ENCODE peak calls at places on chromosomes 16 and 17, in four cellular contexts. One of them, this sample, is unnamed. For H3K9me3, the result is how much of the 10 kb centered on the place peaks cover.

GRCh38 chr16:51388516-51388951 is 237.5 kb upstream of the SALL1 start:
- DNase-seq in CD8-positive, alpha-beta T cell: no peak
- DNase-seq in mammary epithelial cell: no peak
- DNase-seq in neuronal stem cell: no peak
- DNase-seq in this sample: no peak

GRCh38 chr16:30139895-30140481 is 17.0 kb upstream of the MAPK3 start:
- DNase-seq in mammary epithelial cell: no peak
- DNase-seq in CD8-positive, alpha-beta T cell: no peak
- DNase-seq in neuronal stem cell: no peak
- DNase-seq in this sample: no peak

GRCh38 chr17:34711646-34712045 is 132.3 kb downstream of the TMEM132E start:
- DNase-seq in mammary epithelial cell: no peak
- DNase-seq in CD8-positive, alpha-beta T cell: no peak
- DNase-seq in neuronal stem cell: no peak
- DNase-seq in this sample: no peak

GRCh38 chr17:49557204-49558024 is 18.3 kb upstream of the NXPH3 start:
- DNase-seq in mammary epithelial cell: peak
- DNase-seq in neuronal stem cell: no peak
- DNase-seq in CD8-positive, alpha-beta T cell: peak
- DNase-seq in this sample: no peak

GRCh38 chr16:59604331-59604730 is 870.2 kb upstream of the GOT2 start:
- DNase-seq in CD8-positive, alpha-beta T cell: no peak
- DNase-seq in neuronal stem cell: no peak
- DNase-seq in mammary epithelial cell: peak
- DNase-seq in this sample: no peak

GRCh38 chr16:47815655-47816054 is 340.1 kb downstream of the ABCC12 start:
- DNase-seq in CD8-positive, alpha-beta T cell: no peak
- DNase-seq in mammary epithelial cell: peak
- DNase-seq in neuronal stem cell: no peak
- DNase-seq in this sample: no peak

GRCh38 chr17:33113281-33114010 is 121.8 kb downstream of the SPACA3 start:
- DNase-seq in CD8-positive, alpha-beta T cell: no peak
- DNase-seq in mammary epithelial cell: no peak
- DNase-seq in neuronal stem cell: no peak
- DNase-seq in this sample: no peak

GRCh38 chr17:64736804-64737492 is 74.8 kb upstream of the SMURF2 start:
- DNase-seq in mammary epithelial cell: peak
- DNase-seq in neuronal stem cell: no peak
- DNase-seq in CD8-positive, alpha-beta T cell: peak
- DNase-seq in this sample: no peak

GRCh38 chr16:15973997-15974396 is 24.6 kb downstream of the ABCC1 start:
- DNase-seq in neuronal stem cell: no peak
- DNase-seq in mammary epithelial cell: no peak
- DNase-seq in CD8-positive, alpha-beta T cell: no peak
- DNase-seq in this sample: no peak

GRCh38 chr17:40354191-40355122 is 10.1 kb downstream of the GJD3 start:
- DNase-seq in CD8-positive, alpha-beta T cell: no peak
- DNase-seq in neuronal stem cell: no peak
- DNase-seq in mammary epithelial cell: no peak
- DNase-seq in this sample: no peak

GRCh38 chr16:56965149-56965938 is 3.6 kb downstream of the CETP start:
- DNase-seq in mammary epithelial cell: no peak
- DNase-seq in CD8-positive, alpha-beta T cell: no peak
- DNase-seq in neuronal stem cell: no peak
- DNase-seq in this sample: no peak

GRCh38 chr17:77140878-77141767 is at the start of gene SEC14L1:
- DNase-seq in CD8-positive, alpha-beta T cell: peak
- DNase-seq in neuronal stem cell: peak
- DNase-seq in mammary epithelial cell: peak
- DNase-seq in this sample: no peak

GRCh38 chr17:58538801-58539410 is 24.5 kb upstream of the MTMR4 start:
- DNase-seq in neuronal stem cell: no peak
- DNase-seq in CD8-positive, alpha-beta T cell: no peak
- DNase-seq in mammary epithelial cell: no peak
- DNase-seq in this sample: no peak

GRCh38 chr17:80474933-80475915 is 1.2 kb downstream of the NPTX1 start:
- DNase-seq in mammary epithelial cell: no peak
- DNase-seq in neuronal stem cell: no peak
- DNase-seq in CD8-positive, alpha-beta T cell: no peak
- DNase-seq in this sample: no peak

GRCh38 chr16:12651765-12652531 is 151.7 kb downstream of the CPPED1 start:
- DNase-seq in CD8-positive, alpha-beta T cell: no peak
- DNase-seq in mammary epithelial cell: no peak
- DNase-seq in neuronal stem cell: peak
- DNase-seq in this sample: no peak

GRCh38 chr16:9625122-9625521 is 533.7 kb downstream of the HAPSTR1 start:
- DNase-seq in neuronal stem cell: no peak
- DNase-seq in CD8-positive, alpha-beta T cell: no peak
- DNase-seq in mammary epithelial cell: no peak
- DNase-seq in this sample: no peak

GRCh38 chr16:58038219-58038641 is 12.7 kb downstream of the MMP15 start:
- DNase-seq in mammary epithelial cell: no peak
- DNase-seq in CD8-positive, alpha-beta T cell: no peak
- DNase-seq in neuronal stem cell: no peak
- DNase-seq in this sample: no peak

GRCh38 chr17:68461122-68461539 is 3.8 kb upstream of the WIPI1 start:
- DNase-seq in CD8-positive, alpha-beta T cell: no peak
- DNase-seq in mammary epithelial cell: no peak
- DNase-seq in neuronal stem cell: no peak
- DNase-seq in this sample: no peak

GRCh38 chr17:50893183-50893993 is 27.2 kb upstream of the TOB1 start:
- DNase-seq in CD8-positive, alpha-beta T cell: no peak
- DNase-seq in mammary epithelial cell: peak
- DNase-seq in neuronal stem cell: no peak
- DNase-seq in this sample: no peak

GRCh38 chr17:40821536-40821935 is 878 bp downstream of the KRT10 start:
- DNase-seq in mammary epithelial cell: no peak
- DNase-seq in CD8-positive, alpha-beta T cell: no peak
- DNase-seq in neuronal stem cell: no peak
- DNase-seq in this sample: no peak

GRCh38 chr16:78570409-78571141 is 471.1 kb downstream of the WWOX start:
- DNase-seq in mammary epithelial cell: no peak
- DNase-seq in CD8-positive, alpha-beta T cell: no peak
- DNase-seq in neuronal stem cell: no peak
- DNase-seq in this sample: no peak

GRCh38 chr17:78737332-78737731 is 44.7 kb downstream of the CYTH1 start:
- DNase-seq in mammary epithelial cell: peak
- DNase-seq in CD8-positive, alpha-beta T cell: no peak
- DNase-seq in neuronal stem cell: no peak
- DNase-seq in this sample: no peak

GRCh38 chr16:49620158-49620867 is 235.6 kb downstream of the ZNF423 start:
- DNase-seq in mammary epithelial cell: no peak
- DNase-seq in neuronal stem cell: no peak
- DNase-seq in CD8-positive, alpha-beta T cell: no peak
- DNase-seq in this sample: no peak

GRCh38 chr16:3980311-3981111 is 100.0 kb upstream of the CREBBP start:
- DNase-seq in CD8-positive, alpha-beta T cell: no peak
- DNase-seq in neuronal stem cell: no peak
- DNase-seq in mammary epithelial cell: no peak
- DNase-seq in this sample: no peak

GRCh38 chr16:6038966-6039530 is 941.5 kb upstream of the EEF2KMT start:
- DNase-seq in CD8-positive, alpha-beta T cell: no peak
- DNase-seq in mammary epithelial cell: no peak
- DNase-seq in neuronal stem cell: no peak
- DNase-seq in this sample: no peak

GRCh38 chr17:12342609-12343248 is 322.1 kb downstream of the MAP2K4 start:
- DNase-seq in CD8-positive, alpha-beta T cell: no peak
- DNase-seq in neuronal stem cell: peak
- DNase-seq in mammary epithelial cell: no peak
- DNase-seq in this sample: no peak

GRCh38 chr16:53922805-53923645 is 219.1 kb downstream of the FTO start:
- DNase-seq in CD8-positive, alpha-beta T cell: no peak
- DNase-seq in mammary epithelial cell: no peak
- DNase-seq in neuronal stem cell: no peak
- DNase-seq in this sample: no peak

GRCh38 chr17:28193241-28193640 is 125.8 kb upstream of the TMEM97 start:
- DNase-seq in neuronal stem cell: no peak
- DNase-seq in CD8-positive, alpha-beta T cell: no peak
- DNase-seq in mammary epithelial cell: no peak
- DNase-seq in this sample: no peak

GRCh38 chr16:82181456-82182185 is 11.6 kb upstream of the MPHOSPH6 start:
- DNase-seq in mammary epithelial cell: no peak
- DNase-seq in CD8-positive, alpha-beta T cell: no peak
- DNase-seq in neuronal stem cell: no peak
- DNase-seq in this sample: no peak

GRCh38 chr17:30482555-30482954 is 5.3 kb downstream of the GOSR1 start:
- DNase-seq in neuronal stem cell: no peak
- DNase-seq in mammary epithelial cell: no peak
- DNase-seq in CD8-positive, alpha-beta T cell: no peak
- DNase-seq in this sample: no peak

GRCh38 chr17:45889579-45889978 is 4.8 kb upstream of the MAPT start:
- DNase-seq in neuronal stem cell: no peak
- DNase-seq in mammary epithelial cell: no peak
- DNase-seq in CD8-positive, alpha-beta T cell: no peak
- DNase-seq in this sample: no peak

GRCh38 chr17:42881768-42882565 is 18.6 kb upstream of the G6PC1 start:
- DNase-seq in mammary epithelial cell: no peak
- DNase-seq in neuronal stem cell: no peak
- DNase-seq in CD8-positive, alpha-beta T cell: no peak
- DNase-seq in this sample: no peak

DNA sequence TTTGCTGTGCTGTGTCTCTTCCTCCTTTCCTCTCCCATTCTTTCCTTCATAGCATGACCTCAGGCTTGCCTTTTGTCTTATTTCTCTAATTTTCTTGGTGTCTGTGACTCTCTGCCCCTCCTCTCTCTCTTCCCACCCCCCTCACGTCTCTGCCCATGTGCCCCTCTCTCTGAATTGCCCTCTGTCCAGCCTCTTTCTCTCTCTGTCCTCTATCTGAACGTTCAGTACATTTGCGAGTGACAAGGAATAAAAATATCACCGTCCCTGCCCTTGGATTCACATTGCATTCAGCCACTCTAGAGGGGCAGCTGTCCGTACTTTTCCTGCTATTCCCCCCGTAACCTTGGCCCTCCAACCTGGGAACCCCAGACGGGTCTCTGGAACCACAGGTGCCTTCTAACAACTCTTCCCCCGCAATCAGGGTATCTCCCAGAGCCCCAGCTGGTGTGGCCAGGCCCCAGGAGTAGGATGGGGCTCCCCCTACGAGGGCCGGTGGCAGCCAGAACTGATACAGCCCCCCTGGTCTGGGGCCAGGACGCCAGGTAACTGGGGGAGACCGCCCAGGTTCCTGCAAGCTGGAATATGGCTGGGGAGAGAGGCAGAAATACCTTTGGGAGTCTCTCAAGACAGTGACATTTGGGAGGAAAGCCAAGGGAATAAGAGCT is 1.8 kb downstream of the KIF1C start:
- DNase-seq in neuronal stem cell: no peak
- DNase-seq in CD8-positive, alpha-beta T cell: no peak
- DNase-seq in mammary epithelial cell: no peak
- DNase-seq in this sample: no peak
- H3K4me3 ChIP-seq in neuronal stem cell: peak
- H3K4me3 ChIP-seq in CD8-positive, alpha-beta T cell: no peak
- H3K4me3 ChIP-seq in mammary epithelial cell: peak
- H3K4me3 ChIP-seq in this sample: peak

GRCh38 chr16:35149550-35149949 is 1690.1 kb downstream of the TP53TG3F start:
- DNase-seq in CD8-positive, alpha-beta T cell: no peak
- DNase-seq in neuronal stem cell: no peak
- DNase-seq in mammary epithelial cell: no peak
- DNase-seq in this sample: no peak

GRCh38 chr16:35147556-35148504 is 1688.4 kb downstream of the TP53TG3F start:
- DNase-seq in CD8-positive, alpha-beta T cell: no peak
- DNase-seq in mammary epithelial cell: no peak
- DNase-seq in neuronal stem cell: no peak
- DNase-seq in this sample: no peak

GRCh38 chr16:35148748-35149147 is 1689.3 kb downstream of the TP53TG3F start:
- DNase-seq in neuronal stem cell: no peak
- DNase-seq in mammary epithelial cell: no peak
- DNase-seq in CD8-positive, alpha-beta T cell: no peak
- DNase-seq in this sample: no peak

GRCh38 chr16:35152067-35152627 is 1692.7 kb downstream of the TP53TG3F start:
- DNase-seq in mammary epithelial cell: no peak
- DNase-seq in neuronal stem cell: no peak
- DNase-seq in CD8-positive, alpha-beta T cell: no peak
- DNase-seq in this sample: no peak

GRCh38 chr16:35150805-35151312 is 1691.4 kb downstream of the TP53TG3F start:
- DNase-seq in neuronal stem cell: no peak
- DNase-seq in mammary epithelial cell: no peak
- DNase-seq in CD8-positive, alpha-beta T cell: no peak
- DNase-seq in this sample: no peak
- H3K9me3 ChIP-seq in neuronal stem cell: under half
- H3K9me3 ChIP-seq in mammary epithelial cell: under half
- H3K9me3 ChIP-seq in CD8-positive, alpha-beta T cell: under half
- H3K9me3 ChIP-seq in this sample: under half

DNA sequence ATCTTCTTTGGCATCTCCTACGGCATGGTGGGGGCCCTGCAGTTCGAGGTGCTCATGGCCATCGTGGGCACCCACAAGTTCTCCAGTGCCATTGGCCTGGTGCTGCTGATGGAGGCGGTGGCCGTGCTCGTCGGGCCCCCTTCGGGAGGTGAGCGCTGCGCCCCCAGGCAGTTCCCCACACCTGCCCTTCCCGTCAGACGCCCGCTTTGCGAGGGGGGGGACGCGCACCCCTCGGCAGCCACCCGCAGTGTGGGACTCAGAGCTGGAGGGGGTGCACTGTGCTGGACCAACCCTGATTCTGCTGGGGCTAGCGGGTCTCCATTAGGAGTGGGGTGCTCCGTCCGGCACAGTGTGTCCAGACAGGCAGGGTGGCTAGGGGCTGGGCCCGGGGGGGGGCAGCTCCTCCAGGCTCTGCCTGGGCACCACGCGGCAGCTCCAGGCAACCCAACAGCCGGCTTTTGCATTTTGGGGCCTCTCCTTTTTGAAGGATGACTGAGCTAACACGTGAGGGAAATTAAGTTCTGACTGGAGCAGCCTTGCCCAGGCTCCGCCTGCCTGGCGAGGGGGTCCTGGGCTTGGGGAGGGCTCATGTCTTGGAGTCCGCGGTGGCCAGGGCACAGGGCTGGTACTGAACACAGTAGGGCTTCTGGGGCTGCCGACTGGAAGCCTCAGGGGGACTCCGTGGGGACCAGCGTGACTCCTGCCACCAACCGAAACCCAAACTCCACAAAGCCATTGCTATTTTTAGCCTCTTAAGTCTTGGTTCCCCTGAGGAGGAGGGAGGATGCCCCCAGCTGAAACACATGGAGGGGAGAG is 9.1 kb downstream of the SLC16A3 start:
- DNase-seq in CD8-positive, alpha-beta T cell: no peak
- DNase-seq in mammary epithelial cell: no peak
- DNase-seq in neuronal stem cell: no peak
- DNase-seq in this sample: no peak
- H3K4me3 ChIP-seq in CD8-positive, alpha-beta T cell: peak
- H3K4me3 ChIP-seq in mammary epithelial cell: no peak
- H3K4me3 ChIP-seq in neuronal stem cell: no peak
- H3K4me3 ChIP-seq in this sample: peak

DNA sequence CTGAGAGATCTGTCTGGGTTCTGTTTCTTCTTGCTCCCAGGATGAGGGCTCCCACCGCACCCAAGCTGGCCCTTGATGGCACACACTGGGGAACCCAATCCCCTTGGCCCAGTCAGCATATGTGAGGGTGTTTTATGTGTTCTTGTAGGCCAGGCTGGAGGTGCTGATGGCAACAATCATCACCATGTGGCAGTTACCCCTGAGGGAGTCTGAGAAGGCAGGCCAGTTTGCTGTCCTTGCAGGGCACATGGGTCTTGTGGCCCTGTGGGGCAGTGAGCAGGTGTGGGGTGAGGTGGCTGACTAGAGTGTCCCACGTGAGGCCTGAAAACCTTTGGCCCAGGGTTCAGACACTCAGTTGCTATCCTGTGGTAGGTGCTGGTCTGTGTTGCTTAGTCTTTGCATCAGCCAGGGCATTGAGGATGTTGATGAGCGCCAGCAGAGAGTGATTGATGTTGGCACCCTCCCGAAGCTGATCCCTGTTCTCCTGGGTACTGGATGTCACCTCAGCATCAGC is 2183.0 kb downstream of the TP53TG3F start:
- DNase-seq in CD8-positive, alpha-beta T cell: no peak
- DNase-seq in mammary epithelial cell: no peak
- DNase-seq in neuronal stem cell: no peak
- DNase-seq in this sample: no peak
- H3K9me3 ChIP-seq in CD8-positive, alpha-beta T cell: under half
- H3K9me3 ChIP-seq in mammary epithelial cell: under half
- H3K9me3 ChIP-seq in neuronal stem cell: under half
- H3K9me3 ChIP-seq in this sample: under half